ENCODE peak calls at places on chromosomes 1 and 21, in seven cellular contexts. C is upper lobe of left lung, R is PC-9, S is pancreas, K is OCI-LY7, I is mucosa of descending colon, V is suprapubic skin. G is an unnamed sample. For H3K36me3, the result is how much of the 10 kb centered on the place peaks cover.

GRCh38 chr1:54374766-54375165 is 31.4 kb downstream of the SSBP3 start:
- DNase-seq in C (no peak), R (no peak), S (no peak), K (no peak), I (no peak), V (no peak), G (no peak)

GRCh38 chr21:35120631-35121180 is 71.6 kb upstream of the RUNX1 start:
- DNase-seq in C (no peak), R (no peak), S (no peak), K (no peak), I (no peak), V (no peak), G (no peak)

GRCh38 chr21:31897311-31897710 is 24.5 kb downstream of the HUNK start:
- DNase-seq in C (no peak), R (no peak), S (no peak), K (no peak), I (no peak), V (no peak), G (no peak)

GRCh38 chr1:85884372-85885035 is 176.3 kb upstream of the ZNHIT6 start:
- DNase-seq in C (no peak), R (no peak), S (no peak), K (no peak), I (no peak), V (no peak), G (no peak)

GRCh38 chr1:186754542-186755150 is 74.1 kb upstream of the PLA2G4A start:
- DNase-seq in C (no peak), R (no peak), S (no peak), K (no peak), I (no peak), V (no peak), G (no peak)

GRCh38 chr21:41678016-41678935 is 88.6 kb downstream of the RIPK4 start:
- DNase-seq in C (peak), R (peak), S (peak), K (no peak), I (peak), V (no peak), G (no peak)

GRCh38 chr1:154686507-154686906 is 78.5 kb upstream of the ADAR start:
- DNase-seq in C (no peak), R (no peak), S (no peak), K (no peak), I (no peak), V (no peak), G (no peak)

GRCh38 chr1:231631717-231632116 is 5.1 kb downstream of the DISC1 start:
- DNase-seq in C (no peak), R (no peak), S (no peak), K (no peak), I (no peak), V (no peak), G (no peak)

GRCh38 chr1:8880068-8880676 is 1.7 kb upstream of the ENO1 start:
- DNase-seq in C (no peak), R (peak), S (peak), K (peak), I (peak), V (no peak), G (no peak)

GRCh38 chr1:184025242-184025675 is 12.3 kb downstream of the COLGALT2 start:
- DNase-seq in C (no peak), R (peak), S (no peak), K (no peak), I (no peak), V (no peak), G (no peak)

GRCh38 chr1:100883963-100884362 is 10.7 kb downstream of the EXTL2 start:
- DNase-seq in C (no peak), R (no peak), S (no peak), K (no peak), I (no peak), V (no peak), G (no peak)

GRCh38 chr1:22972760-22973159 is at the start of gene LACTBL1:
- DNase-seq in C (no peak), R (no peak), S (no peak), K (no peak), I (no peak), V (no peak), G (no peak)

GRCh38 chr1:12708396-12708795 is 7.5 kb upstream of the AADACL3 start:
- DNase-seq in C (no peak), R (no peak), S (no peak), K (no peak), I (no peak), V (no peak), G (no peak)

GRCh38 chr21:35256468-35256988 is 207.4 kb upstream of the RUNX1 start:
- DNase-seq in C (no peak), R (peak), S (peak), K (no peak), I (peak), V (peak), G (no peak)

GRCh38 chr1:236947794-236948193 is 56.4 kb downstream of the MT1HL1 start:
- DNase-seq in C (no peak), R (no peak), S (no peak), K (no peak), I (no peak), V (no peak), G (no peak)

GRCh38 chr21:37453350-37453749 is 86.8 kb downstream of the DYRK1A start:
- DNase-seq in C (no peak), R (no peak), S (no peak), K (no peak), I (no peak), V (no peak), G (no peak)

GRCh38 chr1:12141533-12141855 is 25.3 kb upstream of the TNFRSF1B start:
- DNase-seq in C (no peak), R (peak), S (no peak), K (no peak), I (no peak), V (no peak), G (no peak)

GRCh38 chr1:20640183-20640597 is 6.9 kb downstream of the PINK1 start:
- DNase-seq in C (no peak), R (peak), S (no peak), K (peak), I (no peak), V (no peak), G (no peak)

GRCh38 chr1:63713041-63713440 is 60.8 kb upstream of the ROR1 start:
- DNase-seq in C (no peak), R (no peak), S (no peak), K (no peak), I (no peak), V (no peak), G (no peak)

GRCh38 chr1:240338837-240339236 is 247.2 kb downstream of the FMN2 start:
- DNase-seq in C (peak), R (no peak), S (no peak), K (no peak), I (no peak), V (no peak), G (no peak)

GRCh38 chr1:202143768-202144509 is 598 bp downstream of the ARL8A start:
- DNase-seq in C (peak), R (no peak), S (peak), K (peak), I (peak), V (no peak), G (peak)

GRCh38 chr1:99601709-99602403 is 44.1 kb upstream of the PALMD start:
- DNase-seq in C (no peak), R (no peak), S (no peak), K (no peak), I (no peak), V (no peak), G (no peak)

GRCh38 chr1:27601771-27602509 is 2.0 kb downstream of the AHDC1 start:
- DNase-seq in C (peak), R (peak), S (peak), K (no peak), I (peak), V (no peak), G (no peak)

GRCh38 chr1:233032916-233033315 is 82.5 kb downstream of the NTPCR start:
- DNase-seq in C (no peak), R (no peak), S (no peak), K (no peak), I (no peak), V (no peak), G (no peak)

GRCh38 chr1:210681158-210681557 is 352.5 kb downstream of the HHAT start:
- DNase-seq in C (no peak), R (no peak), S (no peak), K (no peak), I (no peak), V (no peak), G (no peak)

GRCh38 chr1:188065917-188066316 is 1237.2 kb downstream of the PLA2G4A start:
- DNase-seq in C (no peak), R (no peak), S (no peak), K (no peak), I (no peak), V (no peak), G (no peak)

GRCh38 chr1:170214117-170214979 is 68.6 kb downstream of the NTMT2 start:
- DNase-seq in C (peak), R (no peak), S (no peak), K (no peak), I (no peak), V (no peak), G (peak)

GRCh38 chr1:231619257-231619634 is 7.3 kb upstream of the DISC1 start:
- DNase-seq in C (no peak), R (no peak), S (no peak), K (no peak), I (no peak), V (no peak), G (no peak)

GRCh38 chr1:40926441-40926840 is 53.1 kb upstream of the CTPS1 start:
- DNase-seq in C (no peak), R (no peak), S (no peak), K (no peak), I (no peak), V (peak), G (no peak)

GRCh38 chr1:152926091-152926490 is 17.7 kb downstream of the IVL start:
- DNase-seq in C (no peak), R (no peak), S (no peak), K (peak), I (no peak), V (no peak), G (no peak)

GRCh38 chr1:152928671-152929070 is 18.3 kb upstream of the SPRR5 start:
- DNase-seq in C (no peak), R (no peak), S (no peak), K (no peak), I (no peak), V (no peak), G (no peak)

DNA sequence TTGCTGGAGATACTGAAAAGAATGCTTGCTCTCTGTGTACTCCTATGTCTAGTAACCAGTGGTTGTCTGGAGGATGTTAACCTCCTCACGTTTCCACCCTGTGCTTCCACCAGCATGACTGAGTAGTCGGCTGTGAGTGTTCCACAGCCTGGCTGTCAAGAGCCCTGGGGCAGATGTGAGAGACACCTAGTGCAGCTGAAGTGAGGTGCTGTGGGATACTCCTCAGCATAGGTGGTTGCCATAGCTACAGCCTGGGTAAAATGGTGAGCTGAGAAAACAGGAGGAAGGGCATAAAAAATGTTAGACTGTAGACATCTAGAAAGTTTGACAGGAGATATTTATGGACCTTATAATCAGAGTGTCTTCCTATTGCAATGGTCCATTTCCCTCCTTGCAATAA is 15.8 kb downstream of the IVL start:
- DNase-seq in C (no peak), R (no peak), S (no peak), K (no peak), I (no peak), V (no peak), G (no peak)
- TF ChIP-seq CTCF in C (no peak), R (no peak), S (no peak), K (no peak), I (no peak), V (no peak), G (peak)

GRCh38 chr1:65509912-65510680 is 89.6 kb downstream of the LEPR start:
- DNase-seq in C (no peak), R (no peak), S (no peak), K (no peak), I (no peak), V (no peak), G (no peak)

GRCh38 chr1:65510961-65511360 is 90.5 kb downstream of the LEPR start:
- DNase-seq in C (no peak), R (no peak), S (no peak), K (no peak), I (no peak), V (no peak), G (no peak)

GRCh38 chr1:65512383-65512782 is 91.9 kb downstream of the LEPR start:
- DNase-seq in C (no peak), R (no peak), S (peak), K (no peak), I (no peak), V (no peak), G (no peak)

GRCh38 chr1:65514083-65514482 is 93.6 kb downstream of the LEPR start:
- DNase-seq in C (no peak), R (no peak), S (no peak), K (no peak), I (no peak), V (no peak), G (no peak)

DNA sequence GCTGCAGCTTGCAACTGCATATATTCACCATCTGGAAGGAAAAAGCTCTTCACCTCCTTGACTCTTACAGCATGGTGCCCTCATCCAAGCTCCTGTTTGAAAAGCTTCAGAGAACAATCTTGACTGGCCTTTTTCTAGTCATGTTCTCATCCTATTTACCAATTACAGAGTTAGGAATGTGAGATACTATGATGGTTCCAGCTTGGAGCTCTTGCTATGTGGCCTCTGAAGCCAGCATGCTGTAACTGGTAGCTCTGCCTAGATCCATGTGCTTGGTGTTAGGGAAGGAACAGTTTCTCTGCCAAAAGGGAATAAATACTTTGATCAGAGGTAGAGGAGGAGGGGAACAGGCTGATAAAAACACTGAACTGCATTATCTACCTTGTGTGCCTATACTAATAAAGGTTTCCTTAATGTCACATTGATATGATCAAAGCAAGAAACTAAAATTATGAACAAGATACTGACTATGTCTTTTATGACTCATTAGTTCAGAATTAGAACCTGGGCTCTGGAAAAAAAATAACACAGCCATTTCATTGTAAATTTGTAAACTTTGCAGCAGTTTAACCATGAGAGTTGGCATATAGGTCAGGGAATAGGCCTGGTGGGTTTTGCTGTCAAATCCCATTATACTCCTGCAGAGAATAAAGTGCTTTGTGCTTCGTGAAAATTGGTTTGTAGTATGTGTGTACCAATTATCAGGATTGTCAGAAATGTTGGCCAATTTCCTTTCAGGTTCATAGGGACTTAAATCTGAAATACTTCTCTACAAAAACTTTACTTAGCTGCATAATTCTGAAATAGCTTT is 92.7 kb downstream of the LEPR start:
- DNase-seq in C (no peak), R (no peak), S (no peak), K (no peak), I (no peak), V (no peak), G (no peak)
- H3K4me3 ChIP-seq in C (no peak), R (no peak), S (no peak), K (no peak), I (no peak), V (no peak), G (no peak)

DNA sequence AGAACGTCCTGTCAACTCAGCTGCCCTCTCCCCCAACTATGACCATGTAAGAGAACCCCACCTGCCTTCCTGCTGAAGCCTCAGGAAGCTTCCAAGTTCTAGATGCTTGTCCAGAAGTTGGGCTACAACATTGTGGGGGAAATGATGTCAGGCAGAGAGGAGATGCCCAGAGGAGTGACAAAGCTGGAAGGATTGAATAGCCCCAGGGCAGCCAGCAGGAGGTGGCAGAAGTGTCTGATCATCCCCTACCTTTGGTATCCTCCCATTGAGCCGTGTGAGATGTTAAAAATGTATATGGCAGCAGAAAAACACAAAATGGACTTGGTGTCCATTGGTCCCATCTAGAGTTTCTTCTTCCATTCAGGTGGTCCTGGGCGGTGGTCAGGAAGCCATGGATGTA is 6.6 kb downstream of the EIF3I start:
- DNase-seq in C (no peak), R (no peak), S (no peak), K (no peak), I (no peak), V (no peak), G (no peak)
- H3K36me3 ChIP-seq in C (half or more), R (under half), S (half or more), K (half or more), I (under half), V (half or more), G (under half)

DNA sequence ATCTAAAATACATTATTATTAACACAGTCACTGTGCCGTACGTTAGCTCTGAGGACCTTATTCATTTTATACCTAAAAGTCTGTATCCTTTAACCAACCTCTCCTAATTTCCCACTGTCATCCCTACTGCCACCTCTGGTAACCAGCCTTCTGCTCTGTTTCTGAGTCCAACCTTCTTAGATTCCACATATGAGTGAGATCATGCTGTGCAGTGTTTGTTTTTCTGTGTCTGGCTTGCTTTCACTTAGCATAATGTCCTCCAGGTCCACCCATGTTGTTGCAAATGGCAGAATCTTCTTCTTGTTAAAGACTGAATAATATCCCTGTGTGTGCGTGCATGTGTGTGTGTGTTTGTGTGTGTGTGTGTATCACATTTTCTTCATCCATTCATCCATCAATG is 64.2 kb downstream of the ETS2 start:
- DNase-seq in C (no peak), R (no peak), S (no peak), K (no peak), I (no peak), V (no peak), G (no peak)
- TF ChIP-seq CTCF in C (no peak), R (no peak), S (no peak), K (no peak), I (no peak), V (no peak), G (no peak)

GRCh38 chr1:2200308-2200943 is 5.9 kb upstream of the FAAP20 start:
- DNase-seq in C (peak), R (no peak), S (no peak), K (no peak), I (peak), V (no peak), G (no peak)
- H3K4me3 ChIP-seq in C (no peak), R (no peak), S (no peak), K (no peak), I (no peak), V (no peak), G (no peak)

DNA sequence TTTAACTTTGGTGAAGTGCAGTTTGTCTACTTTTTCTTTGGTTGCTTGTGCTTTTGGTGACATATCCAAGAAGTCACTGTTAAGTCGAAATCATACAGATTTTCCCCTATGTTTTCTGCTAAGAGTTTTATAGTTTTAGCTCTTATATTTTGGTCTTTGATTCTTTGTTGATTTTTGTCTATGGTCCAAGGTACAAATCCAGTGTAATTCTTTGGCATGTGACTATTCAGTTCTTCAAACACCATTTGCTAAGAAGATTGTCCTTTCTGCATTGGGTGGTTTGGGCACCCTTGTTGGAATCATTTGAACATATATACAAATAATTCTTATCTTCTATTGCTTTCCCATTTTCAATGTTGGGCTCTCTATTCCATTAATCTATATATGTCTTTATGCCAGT is 16.2 kb downstream of the HIPK1 start:
- DNase-seq in C (no peak), R (no peak), S (no peak), K (no peak), I (no peak), V (no peak), G (no peak)
- H3K36me3 ChIP-seq in C (under half), R (under half), S (under half), K (half or more), I (under half), V (under half), G (under half)

G was measured in GM06990.